ENCODE peak calls at places on chromosomes 3 and 15, in ten cellular contexts. B is AG04450; J is ACHN; C is activated CD4-positive, CD25-positive, alpha-beta regulatory T cell; L is mucosa of descending colon; N is PC-3; W is GM12892; T is endothelial cell; R is Right ventricle myocardium superior; A is non-pigmented ciliary epithelial cell. Q is an unnamed sample.

GRCh38 chr3:71063768-71064287 is 519.7 kb downstream of the FOXP1 start:
- DNase-seq in B (no peak), J (peak), C (peak), L (peak), N (peak), W (no peak), T (peak), R (peak), A (no peak), Q (no peak)

GRCh38 chr3:9732080-9732752 is 681 bp downstream of the BRPF1 start:
- DNase-seq in B (no peak), J (no peak), C (no peak), L (no peak), N (no peak), W (peak), T (peak), R (peak), A (no peak), Q (peak)

GRCh38 chr15:35519536-35520149 is 26.3 kb downstream of the DPH6 start:
- DNase-seq in B (peak), J (peak), C (no peak), L (no peak), N (peak), W (no peak), T (peak), R (no peak), A (peak), Q (no peak)

GRCh38 chr3:22969276-22969675 is 233.9 kb upstream of the UBE2E2 start:
- DNase-seq in B (no peak), J (no peak), C (no peak), L (no peak), N (no peak), W (no peak), T (no peak), R (no peak), A (no peak), Q (no peak)

GRCh38 chr15:71052356-71052755 is 62.9 kb upstream of the THSD4 start:
- DNase-seq in B (no peak), J (no peak), C (no peak), L (no peak), N (peak), W (no peak), T (no peak), R (no peak), A (no peak), Q (no peak)

GRCh38 chr15:67915374-67916050 is 75.7 kb upstream of the RNU6-1 start:
- DNase-seq in B (no peak), J (no peak), C (no peak), L (peak), N (peak), W (no peak), T (no peak), R (peak), A (no peak), Q (no peak)

GRCh38 chr3:41190509-41191284 is 8.6 kb upstream of the CTNNB1 start:
- DNase-seq in B (no peak), J (no peak), C (no peak), L (no peak), N (no peak), W (no peak), T (no peak), R (no peak), A (no peak), Q (no peak)

GRCh38 chr15:61657461-61657860 is 402.8 kb downstream of the VPS13C start:
- DNase-seq in B (no peak), J (no peak), C (no peak), L (no peak), N (no peak), W (no peak), T (no peak), R (no peak), A (no peak), Q (no peak)

GRCh38 chr3:123576119-123576518 is 8.7 kb downstream of the HACD2 start:
- DNase-seq in B (no peak), J (no peak), C (no peak), L (no peak), N (no peak), W (no peak), T (no peak), R (no peak), A (no peak), Q (no peak)

GRCh38 chr3:32297366-32297765 is 58.9 kb downstream of the CMTM8 start:
- DNase-seq in B (no peak), J (no peak), C (no peak), L (no peak), N (no peak), W (no peak), T (no peak), R (no peak), A (no peak), Q (peak)

GRCh38 chr15:90101969-90102890 is at the start of gene IDH2:
- DNase-seq in B (peak), J (peak), C (peak), L (peak), N (peak), W (peak), T (peak), R (peak), A (peak), Q (peak)